ENCODE peak calls at places on chromosomes 6 and 20, in four cellular contexts. F is cardiac fibroblast, C is suprapubic skin, U is small intestine. M is an unnamed sample.

GRCh38 chr6:110053395-110054240 is 75.5 kb downstream of the GPR6 start:
- DNase-seq in F (peak), C (no peak), U (peak), M (peak)

GRCh38 chr20:32336918-32337347 is 21.2 kb upstream of the ASXL1 start:
- DNase-seq in F (peak), C (no peak), U (no peak), M (peak)

GRCh38 chr20:22653641-22654040 is 69.3 kb upstream of the FOXA2 start:
- DNase-seq in F (no peak), C (no peak), U (no peak), M (no peak)

GRCh38 chr6:129525055-129525454 is 184.9 kb downstream of the ARHGAP18 start:
- DNase-seq in F (no peak), C (no peak), U (no peak), M (peak)

GRCh38 chr20:44780226-44780625 is 30.1 kb downstream of the RIMS4 start:
- DNase-seq in F (peak), C (no peak), U (peak), M (peak)

GRCh38 chr20:38127011-38127621 is 38.0 kb downstream of the TGM2 start:
- DNase-seq in F (peak), C (peak), U (peak), M (peak)

GRCh38 chr20:20024942-20025341 is 7.8 kb downstream of the NAA20 start:
- DNase-seq in F (no peak), C (no peak), U (no peak), M (no peak)

GRCh38 chr6:13272131-13273046 is 55.9 kb downstream of the TBC1D7 start:
- DNase-seq in F (no peak), C (peak), U (no peak), M (no peak)

GRCh38 chr6:163457637-163458561 is 43.4 kb downstream of the QKI start:
- DNase-seq in F (peak), C (no peak), U (peak), M (peak)

GRCh38 chr6:139051396-139052070 is 23.0 kb downstream of the ABRACL start:
- DNase-seq in F (peak), C (no peak), U (no peak), M (no peak)

M was measured in HCEC 1CT.